ENCODE peak calls at places on chromosome 2, in nine cellular contexts. L, D, G, N, V, W, P, B and E are unnamed samples.

GRCh38 chr2:43032894-43033270 is 193.5 kb downstream of the ZFP36L2 start:
- DNase-seq in L (no peak), D (no peak), G (no peak), N (no peak), V (no peak), W (no peak), P (no peak), B (no peak), E (no peak)

GRCh38 chr2:24919100-24919976 is 699 bp downstream of the ADCY3 start:
- DNase-seq in L (peak; percentile 65), D (no peak), G (no peak), N (peak; percentile 57), V (peak; percentile 61), W (no peak), P (peak; percentile 45), B (peak; percentile 72), E (peak; percentile 97)

GRCh38 chr2:216632952-216633615 is at the start of gene IGFBP2:
- DNase-seq in L (peak; percentile 55), D (no peak), G (peak; percentile 84), N (no peak), V (no peak), W (peak; percentile 78), P (peak; percentile 71), B (peak; percentile 70), E (peak; percentile 86)

GRCh38 chr2:161102770-161103450 is 57.3 kb upstream of the TANK start:
- DNase-seq in L (peak; percentile 7), D (no peak), G (no peak), N (no peak), V (no peak), W (no peak), P (no peak), B (no peak), E (no peak)

GRCh38 chr2:106970471-106971261 is 84.7 kb upstream of the ST6GAL2 start:
- DNase-seq in L (peak; percentile 80), D (no peak), G (no peak), N (no peak), V (no peak), W (no peak), P (no peak), B (no peak), E (no peak)

GRCh38 chr2:187383043-187383800 is 64.8 kb downstream of the CALCRL start:
- DNase-seq in L (no peak), D (no peak), G (no peak), N (no peak), V (no peak), W (no peak), P (no peak), B (no peak), E (no peak)

GRCh38 chr2:138503087-138503442 is 1.5 kb downstream of the SPOPL start:
- DNase-seq in L (peak; percentile 26), D (no peak), G (no peak), N (no peak), V (no peak), W (no peak), P (no peak), B (no peak), E (no peak)

GRCh38 chr2:157194097-157194688 is 63.3 kb upstream of the GALNT5 start:
- DNase-seq in L (peak; percentile 80), D (no peak), G (no peak), N (no peak), V (no peak), W (peak; percentile 77), P (no peak), B (peak; percentile 49), E (peak; percentile 86)

GRCh38 chr2:104429978-104430740 is 423.8 kb upstream of the POU3F3 start:
- DNase-seq in L (no peak), D (peak; percentile 60), G (no peak), N (no peak), V (no peak), W (no peak), P (no peak), B (no peak), E (peak; percentile 43)

GRCh38 chr2:239151201-239152131 is 249.4 kb downstream of the HDAC4 start:
- DNase-seq in L (peak; percentile 50), D (no peak), G (no peak), N (no peak), V (no peak), W (no peak), P (no peak), B (no peak), E (peak; percentile 69)

GRCh38 chr2:176106636-176107539 is at the start of gene HOXD11:
- DNase-seq in L (peak; percentile 96), D (no peak), G (peak; percentile 67), N (no peak), V (no peak), W (no peak), P (no peak), B (no peak), E (peak; percentile 93)

GRCh38 chr2:141517852-141518421 is 612.9 kb downstream of the LRP1B start:
- DNase-seq in L (peak; percentile 3), D (no peak), G (no peak), N (no peak), V (no peak), W (no peak), P (no peak), B (no peak), E (no peak)

GRCh38 chr2:204680576-204680975 is 135.3 kb downstream of the PARD3B start:
- DNase-seq in L (no peak), D (no peak), G (no peak), N (no peak), V (no peak), W (no peak), P (no peak), B (no peak), E (no peak)

GRCh38 chr2:69789129-69789528 is 40.3 kb upstream of the GMCL1 start:
- DNase-seq in L (peak; percentile 93), D (no peak), G (no peak), N (no peak), V (no peak), W (no peak), P (no peak), B (no peak), E (peak; percentile 84)

GRCh38 chr2:170505631-170506270 is 209.4 kb upstream of the SP5 start:
- DNase-seq in L (peak; percentile 32), D (peak; percentile 90), G (no peak), N (no peak), V (no peak), W (no peak), P (no peak), B (no peak), E (no peak)

GRCh38 chr2:83071352-83071751 is 1387.7 kb downstream of the SUCLG1 start:
- DNase-seq in L (no peak), D (no peak), G (no peak), N (no peak), V (no peak), W (no peak), P (no peak), B (no peak), E (no peak)

GRCh38 chr2:151043484-151043883 is 218.2 kb downstream of the RBM43 start:
- DNase-seq in L (peak; percentile 49), D (no peak), G (no peak), N (no peak), V (no peak), W (no peak), P (no peak), B (no peak), E (peak; percentile 66)

GRCh38 chr2:121907905-121908304 is 152.5 kb downstream of the TSN start:
- DNase-seq in L (peak; percentile 22), D (no peak), G (no peak), N (no peak), V (no peak), W (no peak), P (no peak), B (no peak), E (no peak)

GRCh38 chr2:235381261-235381912 is 112.5 kb upstream of the AGAP1 start:
- DNase-seq in L (peak; percentile 72), D (no peak), G (no peak), N (no peak), V (no peak), W (no peak), P (no peak), B (no peak), E (peak; percentile 87)